ENCODE peak calls at places on chromosomes 1 and 21, in four cellular contexts. K, P, A and Z are unnamed samples.

GRCh38 chr1:75707191-75707590 is 17.3 kb upstream of the ACADM start:
- DNase-seq in A (no peak), P (no peak), K (peak; percentile 63), Z (no peak)

GRCh38 chr1:35924838-35925237 is 6.1 kb upstream of the AGO3 start:
- DNase-seq in A (no peak), P (no peak), K (no peak), Z (no peak)

GRCh38 chr1:43434256-43434655 is 19.5 kb downstream of the HYI start:
- DNase-seq in P (no peak), K (peak; percentile 24), A (no peak), Z (no peak)

GRCh38 chr1:73144321-73144720 is 862.0 kb upstream of the NEGR1 start:
- DNase-seq in K (no peak), A (no peak), P (no peak), Z (no peak)

GRCh38 chr1:203557390-203557789 is 63.4 kb downstream of the OPTC start:
- DNase-seq in A (no peak), P (no peak), K (no peak), Z (no peak)

GRCh38 chr1:65105596-65105995 is 42.4 kb upstream of the AK4 start:
- DNase-seq in P (no peak), A (no peak), K (no peak), Z (no peak)

GRCh38 chr1:204206121-204206520 is 7.7 kb downstream of the GOLT1A start:
- DNase-seq in P (no peak), K (no peak), A (no peak), Z (no peak)

GRCh38 chr1:34425785-34426184 is 249.1 kb downstream of the C1orf94 start:
- DNase-seq in P (no peak), A (no peak), K (peak; percentile 56), Z (no peak)

GRCh38 chr1:17061486-17062271 is 7.8 kb upstream of the SDHB start:
- DNase-seq in A (no peak), P (no peak), K (no peak), Z (no peak)

GRCh38 chr1:179194068-179194537 is 35.4 kb downstream of the ABL2 start:
- DNase-seq in K (no peak), A (no peak), P (no peak), Z (no peak)

GRCh38 chr1:225754940-225755635 is 22.5 kb upstream of the SRP9 start:
- DNase-seq in P (no peak), A (peak; percentile 84), K (peak; percentile 79), Z (no peak)

GRCh38 chr1:54137532-54138061 is 15.2 kb downstream of the CDCP2 start:
- DNase-seq in K (no peak), P (no peak), A (no peak), Z (no peak)

GRCh38 chr1:55957233-55957632 is 622.1 kb downstream of the PLPP3 start:
- DNase-seq in A (no peak), K (no peak), P (no peak), Z (no peak)

GRCh38 chr1:14686701-14687100 is 88.2 kb downstream of the KAZN start:
- DNase-seq in A (no peak), P (no peak), K (no peak), Z (no peak)

GRCh38 chr1:70895531-70895930 is 152.1 kb downstream of the PTGER3 start:
- DNase-seq in A (no peak), K (no peak), P (no peak), Z (no peak)

GRCh38 chr1:165073402-165074007 is 283.0 kb downstream of the LMX1A start:
- DNase-seq in P (no peak), A (peak; percentile 56), K (no peak), Z (peak; percentile 47)

GRCh38 chr1:228781801-228782661 is 46.8 kb downstream of the RHOU start:
- DNase-seq in P (no peak), A (no peak), K (no peak), Z (no peak)
- H3K9me3 ChIP-seq in P (no peaks in the 10 kb centered on the region), A (no peaks in the 10 kb centered on the region), K (no peaks in the 10 kb centered on the region), Z (no peaks in the 10 kb centered on the region)

DNA sequence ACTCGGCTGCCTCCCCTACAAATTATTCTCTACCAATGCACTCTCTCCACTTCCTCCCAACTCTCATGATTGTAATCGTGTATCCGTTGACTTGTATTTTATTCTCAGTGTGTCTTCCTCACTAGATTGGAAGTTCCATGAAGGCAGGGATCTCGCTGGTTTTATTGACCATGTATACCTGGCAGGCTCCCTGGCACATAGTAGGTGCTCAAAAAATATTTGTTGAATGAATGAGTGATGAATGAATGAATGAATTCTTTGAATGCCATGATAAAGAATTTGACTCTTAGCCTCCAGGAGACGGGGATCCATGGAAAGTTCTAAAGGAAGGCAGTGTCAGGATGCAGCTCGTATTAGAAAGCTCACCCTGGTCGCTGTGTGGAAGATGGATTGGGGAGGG is 28.8 kb upstream of the WASF2 start:
- DNase-seq in K (no peak), A (no peak), P (no peak), Z (no peak)
- H3K4me1 ChIP-seq in K (peaks cover 15% of the 10 kb centered on the region), A (peaks cover 53% of the 10 kb centered on the region), P (peaks cover 23% of the 10 kb centered on the region), Z (no peaks in the 10 kb centered on the region)

GRCh38 chr1:50697440-50698421 is 262.3 kb downstream of the FAF1 start:
- DNase-seq in A (no peak), K (no peak), P (no peak), Z (no peak)
- H3K4me3 ChIP-seq in A (no peak overlapping the region), K (no peak overlapping the region), P (no peak overlapping the region), Z (no peak overlapping the region)

GRCh38 chr1:159091547-159092397 is 15.2 kb upstream of the AIM2 start:
- DNase-seq in P (no peak), K (no peak), A (no peak), Z (no peak)

GRCh38 chr1:159089184-159089791 is 12.7 kb upstream of the AIM2 start:
- DNase-seq in K (no peak), A (no peak), P (no peak), Z (no peak)

GRCh38 chr1:159090566-159091546 is 14.3 kb upstream of the AIM2 start:
- DNase-seq in A (no peak), P (no peak), K (no peak), Z (no peak)

GRCh38 chr1:159088050-159088449 is 11.5 kb upstream of the AIM2 start:
- DNase-seq in A (no peak), K (no peak), P (no peak), Z (no peak)

GRCh38 chr1:159088566-159089183 is 12.1 kb upstream of the AIM2 start:
- DNase-seq in A (no peak), P (no peak), K (no peak), Z (no peak)
- H3K9me3 ChIP-seq in A (no peaks in the 10 kb centered on the region), P (no peaks in the 10 kb centered on the region), K (no peaks in the 10 kb centered on the region), Z (no peaks in the 10 kb centered on the region)

GRCh38 chr21:42120056-42120903 is 49.2 kb downstream of the UMODL1 start:
- DNase-seq in K (peak; percentile 68), A (peak; percentile 78), P (no peak), Z (no peak)

GRCh38 chr21:42122398-42122797 is 51.3 kb downstream of the UMODL1 start:
- DNase-seq in K (no peak), P (no peak), A (no peak), Z (no peak)

GRCh38 chr21:42122808-42123207 is 51.7 kb downstream of the UMODL1 start:
- DNase-seq in P (no peak), K (no peak), A (no peak), Z (no peak)

GRCh38 chr21:42121792-42122191 is 50.7 kb downstream of the UMODL1 start:
- DNase-seq in A (no peak), K (peak; percentile 64), P (no peak), Z (no peak)

GRCh38 chr21:42120904-42121535 is 49.9 kb downstream of the UMODL1 start:
- DNase-seq in A (no peak), K (no peak), P (no peak), Z (no peak)
- H3K4me1 ChIP-seq in A (peaks cover 20% of the 10 kb centered on the region), K (no peaks in the 10 kb centered on the region), P (peaks cover 2% of the 10 kb centered on the region), Z (no peaks in the 10 kb centered on the region)

GRCh38 chr1:21337459-21337930 is 47.2 kb upstream of the ECE1 start:
- DNase-seq in P (no peak), A (no peak), K (no peak), Z (no peak)
- H3K4me3 ChIP-seq in P (no peak overlapping the region), A (no peak overlapping the region), K (no peak overlapping the region), Z (no peak overlapping the region)

DNA sequence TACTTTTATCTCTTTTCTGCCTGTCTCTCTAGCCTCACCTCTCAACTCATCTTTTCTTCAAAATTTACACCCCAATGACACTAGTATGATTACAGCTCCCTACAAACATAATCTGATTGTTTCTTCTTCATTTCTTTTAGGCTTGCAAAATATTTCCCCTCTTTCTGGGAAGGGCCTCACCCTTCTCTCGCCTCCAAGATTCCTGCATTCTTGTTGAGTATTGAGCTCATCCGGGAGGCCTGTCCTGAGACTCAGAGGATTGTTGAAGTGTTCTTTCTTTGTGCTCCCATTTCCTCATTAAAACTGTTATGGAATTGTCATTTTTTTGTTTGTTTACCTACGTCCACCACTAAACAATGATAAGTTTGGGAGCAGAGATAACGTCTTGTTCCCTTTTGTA is 99.1 kb upstream of the CHRM3 start:
- DNase-seq in P (no peak), K (no peak), A (no peak), Z (no peak)
- H3K9me3 ChIP-seq in P (no peaks in the 10 kb centered on the region), K (no peaks in the 10 kb centered on the region), A (no peaks in the 10 kb centered on the region), Z (no peaks in the 10 kb centered on the region)

GRCh38 chr1:197910120-197911110 is 6.8 kb upstream of the LHX9 start:
- DNase-seq in P (no peak), A (no peak), K (no peak), Z (no peak)

GRCh38 chr1:197912739-197913494 is 4.3 kb upstream of the LHX9 start:
- DNase-seq in K (no peak), A (no peak), P (no peak), Z (no peak)

GRCh38 chr1:197911172-197911856 is 5.9 kb upstream of the LHX9 start:
- DNase-seq in A (no peak), P (no peak), K (no peak), Z (no peak)

GRCh38 chr1:197913495-197914276 is 3.5 kb upstream of the LHX9 start:
- DNase-seq in P (no peak), K (no peak), A (no peak), Z (no peak)

DNA sequence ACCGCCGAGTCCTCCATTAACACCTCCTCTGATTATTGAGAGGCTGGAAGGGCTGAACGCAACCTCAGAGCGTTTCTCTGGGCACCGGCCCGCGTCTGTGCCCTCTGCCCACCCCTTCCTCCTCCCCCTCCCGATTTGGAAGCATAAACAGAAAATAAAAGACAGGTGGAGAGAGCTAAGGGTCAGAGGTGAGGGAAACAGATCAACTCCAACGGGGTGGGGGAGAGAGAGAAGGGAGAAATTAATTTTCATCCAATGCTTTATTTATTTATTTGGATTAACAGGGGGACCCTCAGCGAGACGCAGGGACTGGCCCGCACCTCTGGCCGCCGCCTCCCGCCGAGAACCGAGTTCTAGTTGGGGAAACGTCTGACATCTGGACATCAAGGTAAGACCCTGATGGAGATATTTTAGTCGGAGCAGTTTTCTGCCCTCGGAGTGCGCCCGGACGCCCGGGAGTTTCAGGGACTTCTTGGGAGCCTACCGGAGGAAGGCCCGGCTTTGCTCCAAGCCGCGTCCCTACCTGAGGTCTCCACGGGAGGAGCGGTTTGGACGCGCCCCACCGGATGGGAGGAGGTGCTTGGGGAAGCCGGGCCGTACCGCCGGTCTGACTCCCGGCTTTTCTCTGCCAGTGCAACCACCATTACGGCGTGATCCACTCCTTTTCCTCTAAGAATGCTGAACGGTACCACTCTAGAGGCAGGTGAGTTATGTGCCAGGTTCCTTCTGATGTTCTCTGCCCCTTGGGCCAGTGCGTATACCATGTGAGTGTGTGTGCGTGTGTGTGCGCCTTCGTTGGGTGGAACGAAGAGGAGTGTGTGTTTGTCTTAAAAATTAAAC is 5.1 kb upstream of the LHX9 start:
- DNase-seq in P (no peak), K (no peak), A (peak; percentile 30), Z (no peak)
- H3K4me1 ChIP-seq in P (peaks cover 62% of the 10 kb centered on the region), K (peaks cover 24% of the 10 kb centered on the region), A (peaks cover 18% of the 10 kb centered on the region), Z (peaks cover 28% of the 10 kb centered on the region)

GRCh38 chr21:16280731-16281130 is 550.9 kb downstream of the USP25 start:
- DNase-seq in A (no peak), P (no peak), K (no peak), Z (peak; percentile 32)
- H3K4me3 ChIP-seq in A (no peak overlapping the region), P (no peak overlapping the region), K (no peak overlapping the region), Z (peak overlapping the region; percentile 4)